ENCODE peak calls at places on chromosomes 3 and 15, in seven cellular contexts. Q, X, C, U, P, G and A are unnamed samples.

GRCh38 chr3:5217824-5218595 is 30.5 kb downstream of the EDEM1 start:
- DNase-seq in Q (no peak), X (no peak), C (peak; percentile 82), U (no peak), P (no peak), G (no peak), A (no peak)

GRCh38 chr15:48017747-48018146 is 103.0 kb upstream of the SLC24A5 start:
- DNase-seq in Q (no peak), X (no peak), C (no peak), U (no peak), P (no peak), G (no peak), A (no peak)

GRCh38 chr3:17639765-17640164 is 102.7 kb downstream of the TBC1D5 start:
- DNase-seq in Q (no peak), X (no peak), C (peak; percentile 75), U (peak; percentile 94), P (no peak), G (no peak), A (no peak)

GRCh38 chr15:62644874-62645755 is 397.4 kb upstream of the TPM1 start:
- DNase-seq in Q (no peak), X (no peak), C (no peak), U (no peak), P (no peak), G (no peak), A (no peak)

GRCh38 chr3:17466028-17466427 is 276.4 kb downstream of the TBC1D5 start:
- DNase-seq in Q (no peak), X (no peak), C (no peak), U (peak; percentile 77), P (no peak), G (no peak), A (no peak)

GRCh38 chr3:53231532-53232511 is 24.0 kb downstream of the TKT start:
- DNase-seq in Q (no peak), X (no peak), C (no peak), U (no peak), P (no peak), G (peak; percentile 12), A (no peak)

GRCh38 chr3:47961036-47961435 is 55.2 kb downstream of the MAP4 start:
- DNase-seq in Q (no peak), X (no peak), C (no peak), U (no peak), P (no peak), G (no peak), A (no peak)

GRCh38 chr3:178551916-178552321 is 15.7 kb downstream of the KCNMB2 start:
- DNase-seq in Q (no peak), X (no peak), C (no peak), U (peak; percentile 56), P (no peak), G (no peak), A (no peak)

GRCh38 chr15:86106306-86106705 is 26.6 kb downstream of the AGBL1 start:
- DNase-seq in Q (no peak), X (no peak), C (no peak), U (no peak), P (no peak), G (no peak), A (no peak)

GRCh38 chr3:30605706-30606300 is 598 bp upstream of the TGFBR2 start:
- DNase-seq in Q (no peak), X (no peak), C (no peak), U (no peak), P (no peak), G (no peak), A (no peak)

GRCh38 chr3:47002490-47003410 is 23.3 kb downstream of the NBEAL2 start:
- DNase-seq in Q (no peak), X (no peak), C (no peak), U (no peak), P (no peak), G (peak; percentile 17), A (no peak)

GRCh38 chr3:126343675-126344074 is 13.5 kb downstream of the KLF15 start:
- DNase-seq in Q (no peak), X (no peak), C (no peak), U (no peak), P (no peak), G (no peak), A (no peak)

GRCh38 chr15:67543348-67543718 is 830 bp downstream of the MAP2K5 start:
- DNase-seq in Q (no peak), X (no peak), C (no peak), U (peak; percentile 9), P (no peak), G (peak; percentile 61), A (no peak)

GRCh38 chr15:55683366-55683765 is 59.6 kb downstream of the PRTG start:
- DNase-seq in Q (no peak), X (no peak), C (no peak), U (peak; percentile 30), P (no peak), G (no peak), A (no peak)